ENCODE peak calls at places on chromosomes 7 and 10, in six cellular contexts. S is prostate gland, R is fibroblast of pulmonary artery, X is dorsolateral prefrontal cortex, E is Calu3, Q is BE2C. I is an unnamed sample.

GRCh38 chr10:114537791-114538543 is 120.1 kb downstream of the ABLIM1 start:
- DNase-seq in S (no peak), X (no peak), E (no peak), R (no peak), Q (no peak), I (no peak)

GRCh38 chr7:4798706-4799235 is 23.3 kb downstream of the AP5Z1 start:
- DNase-seq in E (no peak), S (no peak), X (no peak), Q (peak; percentile 11), R (no peak), I (no peak)

GRCh38 chr10:120749032-120749431 is 102.1 kb upstream of the WDR11 start:
- DNase-seq in S (no peak), Q (no peak), E (no peak), X (no peak), R (no peak), I (no peak)

GRCh38 chr10:124534231-124534798 is 72.7 kb downstream of the LHPP start:
- DNase-seq in S (no peak), X (no peak), E (no peak), Q (no peak), R (peak; percentile 32), I (no peak)

GRCh38 chr7:45048748-45049147 is 40.0 kb downstream of the NACAD start:
- DNase-seq in R (no peak), X (no peak), S (no peak), Q (no peak), E (peak; percentile 25), I (no peak)

GRCh38 chr7:80312139-80312661 is 177.6 kb downstream of the GNAI1 start:
- DNase-seq in X (no peak), R (peak; percentile 92), Q (no peak), S (no peak), E (peak; percentile 29), I (peak; percentile 90)

GRCh38 chr10:21172774-21173432 is 275.8 kb upstream of the NEBL start:
- DNase-seq in R (no peak), X (no peak), S (peak; percentile 31), E (peak; percentile 11), Q (no peak), I (no peak)

GRCh38 chr10:13247784-13248183 is 13.6 kb upstream of the UCMA start:
- DNase-seq in S (no peak), X (no peak), R (no peak), E (no peak), Q (no peak), I (no peak)

GRCh38 chr7:152537639-152538038 is 101.8 kb upstream of the KMT2C start:
- DNase-seq in E (no peak), R (no peak), Q (no peak), X (no peak), S (no peak), I (no peak)

GRCh38 chr10:46550795-46551700 is 5.4 kb downstream of the GPRIN2 start:
- DNase-seq in E (peak; percentile 1), R (no peak), S (peak; percentile 4), Q (peak; percentile 7), X (peak; percentile 26), I (no peak)

GRCh38 chr7:32888505-32888904 is 3.1 kb downstream of the KBTBD2 start:
- DNase-seq in R (no peak), S (no peak), Q (no peak), E (no peak), X (no peak), I (no peak)

GRCh38 chr10:85995791-85996190 is 370.8 kb downstream of the GRID1 start:
- DNase-seq in S (no peak), Q (no peak), R (peak; percentile 11), X (peak; percentile 60), E (peak; percentile 12), I (no peak)

GRCh38 chr10:95459446-95459845 is 101.7 kb downstream of the SORBS1 start:
- DNase-seq in Q (no peak), R (no peak), E (no peak), X (no peak), S (no peak), I (no peak)

GRCh38 chr7:81482600-81483186 is 287.2 kb downstream of the HGF start:
- DNase-seq in E (no peak), S (no peak), Q (no peak), R (peak; percentile 75), X (no peak), I (peak; percentile 38)

GRCh38 chr7:114084381-114085312 is 165.8 kb upstream of the PPP1R3A start:
- DNase-seq in E (peak; percentile 38), Q (no peak), X (no peak), S (peak; percentile 24), R (peak; percentile 17), I (no peak)

GRCh38 chr10:59234194-59234593 is 57.8 kb downstream of the PHYHIPL start:
- DNase-seq in X (no peak), R (peak; percentile 11), Q (no peak), E (no peak), S (no peak), I (no peak)

GRCh38 chr10:77673515-77674140 is 36.0 kb upstream of the KCNMA1 start:
- DNase-seq in X (no peak), Q (no peak), R (no peak), S (no peak), E (no peak), I (no peak)

GRCh38 chr10:120735773-120736371 is 115.3 kb upstream of the WDR11 start:
- DNase-seq in E (no peak), R (peak; percentile 44), Q (no peak), S (no peak), X (no peak), I (peak; percentile 30)

GRCh38 chr10:4704034-4704545 is 121.9 kb upstream of the AKR1E2 start:
- DNase-seq in R (peak; percentile 96), Q (no peak), X (no peak), E (peak; percentile 61), S (no peak), I (peak; percentile 96)

DNA sequence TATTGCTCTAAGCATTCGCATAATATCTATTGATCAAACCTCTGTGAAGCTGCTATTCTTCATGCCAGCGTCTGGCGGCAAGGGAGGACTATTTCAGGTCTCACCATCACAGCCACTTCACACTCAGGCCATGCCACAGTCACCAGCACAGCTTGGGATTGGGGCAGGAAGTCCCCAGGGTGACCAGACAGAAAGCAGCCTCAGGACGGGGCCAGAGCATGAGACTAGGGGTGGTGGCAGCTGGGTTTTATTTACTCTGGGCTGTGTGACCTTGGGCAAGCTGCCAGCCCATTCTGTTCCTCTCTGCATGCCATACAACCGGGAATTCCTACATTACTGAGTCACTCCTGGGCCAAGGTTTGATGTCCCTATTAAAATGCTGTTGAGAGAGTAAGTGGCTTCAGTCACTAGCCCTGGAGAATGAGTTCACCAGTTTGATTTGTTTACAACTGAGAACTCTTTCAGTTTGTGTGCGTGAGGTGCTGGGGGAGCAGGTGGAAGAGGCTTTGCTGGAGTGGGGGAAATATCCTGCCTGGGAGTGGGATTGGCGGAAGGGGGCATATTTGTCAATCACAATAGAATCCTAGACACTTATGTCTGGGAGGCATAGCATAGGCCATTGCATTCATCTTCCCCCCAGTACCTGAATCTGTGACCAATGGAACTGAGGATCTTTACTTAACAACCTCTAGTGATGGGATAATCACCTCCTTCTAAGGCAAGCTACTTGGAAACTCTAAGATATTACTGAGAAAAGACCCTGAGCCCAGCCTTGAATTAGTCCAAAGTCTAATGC is 90.4 kb downstream of the NPSR1 start:
- DNase-seq in E (peak; percentile 97), Q (peak; percentile 18), S (peak; percentile 58), X (no peak), R (peak; percentile 81), I (peak; percentile 76)
- TF ChIP-seq CTCF in E (no peak), Q (no peak), S (no peak), X (no peak), R (no peak), I (no peak)

GRCh38 chr10:15083674-15084501 is 4.7 kb downstream of the ACBD7 start:
- DNase-seq in E (peak; percentile 3), S (no peak), R (no peak), X (no peak), Q (no peak), I (no peak)
- TF ChIP-seq CTCF in E (no peak), S (no peak), R (peak; percentile 14), X (no peak), Q (no peak), I (no peak)

GRCh38 chr7:85038466-85038865 is 148.4 kb downstream of the SEMA3D start:
- DNase-seq in R (no peak), X (no peak), Q (no peak), E (no peak), S (no peak), I (no peak)

GRCh38 chr7:85039196-85039923 is 147.5 kb downstream of the SEMA3D start:
- DNase-seq in E (no peak), X (no peak), R (no peak), Q (no peak), S (no peak), I (no peak)

GRCh38 chr7:85046512-85046911 is 140.3 kb downstream of the SEMA3D start:
- DNase-seq in X (no peak), R (no peak), Q (no peak), E (no peak), S (no peak), I (no peak)

GRCh38 chr7:85041599-85042216 is 145.1 kb downstream of the SEMA3D start:
- DNase-seq in Q (peak; percentile 79), S (peak; percentile 63), E (peak; percentile 69), X (peak; percentile 72), R (peak; percentile 85), I (peak; percentile 64)
- TF ChIP-seq CTCF in Q (peak; percentile 82), S (peak; percentile 12), E (no peak), X (peak; percentile 68), R (peak; percentile 80), I (peak; percentile 88)

DNA sequence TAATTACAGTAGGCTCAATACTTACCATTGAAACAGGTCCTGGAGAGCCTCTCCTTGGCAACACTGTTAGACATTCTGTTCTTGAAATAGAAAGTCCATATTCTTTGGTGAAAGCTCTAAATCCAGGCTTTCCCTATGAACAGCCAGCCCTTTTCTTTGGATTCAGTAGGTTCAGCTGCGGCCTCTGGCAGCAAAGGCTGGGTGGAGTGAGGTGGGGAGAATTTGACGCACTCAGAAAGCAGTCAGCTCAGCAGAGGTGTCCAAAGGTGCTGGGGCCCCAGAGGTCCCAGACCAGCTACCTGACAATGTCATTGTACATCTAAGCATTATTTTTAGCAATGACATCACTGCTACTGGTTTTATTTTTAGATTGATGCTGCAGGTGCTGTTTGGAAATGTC is 146.1 kb downstream of the GRK5 start:
- DNase-seq in R (no peak), S (no peak), Q (no peak), X (no peak), E (no peak), I (no peak)
- TF ChIP-seq CTCF in R (no peak), S (no peak), Q (no peak), X (no peak), E (no peak), I (no peak)

I was measured in HFFc6.